ENCODE peak calls at places on chromosome 2, in six cellular contexts. S, X, F, A, B and M are unnamed samples.

GRCh38 chr2:185817991-185818390 is 79.4 kb downstream of the FSIP2 start:
- DNase-seq in S (no peak), X (no peak), F (no peak), A (no peak), B (no peak), M (no peak)

GRCh38 chr2:189308056-189308790 is 128.7 kb upstream of the COL5A2 start:
- DNase-seq in S (no peak), X (no peak), F (no peak), A (no peak), B (no peak), M (no peak)

GRCh38 chr2:223001831-223002230 is 50.2 kb upstream of the KCNE4 start:
- DNase-seq in S (no peak), X (no peak), F (no peak), A (no peak), B (no peak), M (no peak)

GRCh38 chr2:8191427-8191826 is 490.4 kb upstream of the ID2 start:
- DNase-seq in S (no peak), X (no peak), F (no peak), A (no peak), B (no peak), M (no peak)

GRCh38 chr2:134260726-134261125 is 6.9 kb downstream of the MGAT5 start:
- DNase-seq in S (no peak), X (peak; percentile 50), F (no peak), A (no peak), B (peak; percentile 47), M (no peak)

GRCh38 chr2:216553093-216553478 is 54.4 kb downstream of the RPL37A start:
- DNase-seq in S (no peak), X (no peak), F (no peak), A (no peak), B (no peak), M (no peak)

GRCh38 chr2:14231499-14231898 is 401.0 kb upstream of the LRATD1 start:
- DNase-seq in S (no peak), X (no peak), F (no peak), A (no peak), B (no peak), M (no peak)

GRCh38 chr2:160936407-160936806 is 223.8 kb upstream of the TANK start:
- DNase-seq in S (no peak), X (no peak), F (no peak), A (no peak), B (no peak), M (no peak)

GRCh38 chr2:68569604-68570003 is 73.8 kb upstream of the PROKR1 start:
- DNase-seq in S (no peak), X (no peak), F (no peak), A (no peak), B (no peak), M (no peak)

GRCh38 chr2:149579972-149580882 is 7.3 kb downstream of the MMADHC start:
- DNase-seq in S (no peak), X (no peak), F (no peak), A (no peak), B (peak; percentile 29), M (no peak)

GRCh38 chr2:106269591-106270291 is 75.6 kb upstream of the UXS1 start:
- DNase-seq in S (peak; percentile 25), X (no peak), F (peak; percentile 90), A (no peak), B (peak; percentile 48), M (no peak)

GRCh38 chr2:236169151-236169721 is 1.1 kb upstream of the GBX2 start:
- DNase-seq in S (no peak), X (no peak), F (peak; percentile 37), A (no peak), B (no peak), M (no peak)

GRCh38 chr2:54522624-54523281 is 66.6 kb downstream of the SPTBN1 start:
- DNase-seq in S (peak; percentile 25), X (no peak), F (peak; percentile 80), A (no peak), B (no peak), M (peak; percentile 44)

GRCh38 chr2:140891614-140892212 is 1239.1 kb downstream of the LRP1B start:
- DNase-seq in S (no peak), X (no peak), F (no peak), A (no peak), B (no peak), M (no peak)

GRCh38 chr2:28341208-28341891 is 51.3 kb upstream of the FOSL2 start:
- DNase-seq in S (no peak), X (no peak), F (peak; percentile 14), A (no peak), B (peak; percentile 18), M (peak; percentile 21)

GRCh38 chr2:224180810-224181209 is 141.7 kb upstream of the SERPINE2 start:
- DNase-seq in S (no peak), X (no peak), F (no peak), A (no peak), B (peak; percentile 28), M (no peak)

GRCh38 chr2:119242276-119243119 is 18.9 kb downstream of the STEAP3 start:
- DNase-seq in S (no peak), X (no peak), F (no peak), A (no peak), B (no peak), M (no peak)

GRCh38 chr2:171921970-171922229 is 361 bp upstream of the HAT1 start:
- DNase-seq in S (no peak), X (no peak), F (no peak), A (no peak), B (no peak), M (no peak)

GRCh38 chr2:171923206-171923605 is 945 bp downstream of the HAT1 start:
- DNase-seq in S (no peak), X (no peak), F (no peak), A (no peak), B (peak; percentile 38), M (peak; percentile 41)

GRCh38 chr2:171924170-171924942 is 2.1 kb downstream of the HAT1 start:
- DNase-seq in S (no peak), X (no peak), F (no peak), A (no peak), B (no peak), M (no peak)

GRCh38 chr2:171919453-171919852 is 2.8 kb upstream of the HAT1 start:
- DNase-seq in S (no peak), X (no peak), F (no peak), A (no peak), B (no peak), M (no peak)

GRCh38 chr2:171922230-171923022 is at the start of gene HAT1:
- DNase-seq in S (peak; percentile 86), X (peak; percentile 98), F (peak; percentile 99), A (peak; percentile 88), B (peak; percentile 97), M (peak; percentile 99)
- TF ChIP-seq POLR2A in S (no peak), X (peak; percentile 70), F (no peak), A (peak; percentile 56), B (peak; percentile 76), M (peak; percentile 75)

GRCh38 chr2:70085711-70086277 is 1.5 kb upstream of the PCBP1 start:
- DNase-seq in S (no peak), X (no peak), F (no peak), A (no peak), B (no peak), M (no peak)

GRCh38 chr2:70083344-70084156 is 3.7 kb upstream of the PCBP1 start:
- DNase-seq in S (no peak), X (no peak), F (no peak), A (peak; percentile 71), B (no peak), M (no peak)

GRCh38 chr2:70086838-70087702 is at the start of gene PCBP1:
- DNase-seq in S (peak; percentile 82), X (peak; percentile 96), F (peak; percentile 98), A (peak; percentile 77), B (peak; percentile 97), M (peak; percentile 97)

GRCh38 chr2:70086278-70086837 is 919 bp upstream of the PCBP1 start:
- DNase-seq in S (no peak), X (peak; percentile 76), F (peak; percentile 95), A (no peak), B (peak; percentile 82), M (peak; percentile 76)

GRCh38 chr2:70084973-70085710 is 2.1 kb upstream of the PCBP1 start:
- DNase-seq in S (no peak), X (peak; percentile 43), F (peak; percentile 84), A (no peak), B (no peak), M (peak; percentile 54)
- TF ChIP-seq POLR2A in S (peak; percentile 63), X (no peak), F (no peak), A (no peak), B (no peak), M (no peak)

GRCh38 chr2:169759987-169760386 is 26.4 kb downstream of the KLHL23 start:
- DNase-seq in S (no peak), X (no peak), F (no peak), A (no peak), B (no peak), M (no peak)

GRCh38 chr2:169757356-169757755 is 23.7 kb downstream of the KLHL23 start:
- DNase-seq in S (no peak), X (no peak), F (no peak), A (no peak), B (no peak), M (no peak)

GRCh38 chr2:169757778-169758177 is 24.1 kb downstream of the KLHL23 start:
- DNase-seq in S (no peak), X (no peak), F (no peak), A (no peak), B (no peak), M (no peak)

GRCh38 chr2:169761970-169762292 is 28.3 kb downstream of the KLHL23 start:
- DNase-seq in S (no peak), X (no peak), F (no peak), A (no peak), B (no peak), M (no peak)

GRCh38 chr2:169761251-169761969 is 27.8 kb downstream of the KLHL23 start:
- DNase-seq in S (no peak), X (no peak), F (no peak), A (no peak), B (no peak), M (no peak)
- TF ChIP-seq POLR2A in S (no peak), X (no peak), F (no peak), A (no peak), B (no peak), M (no peak)

GRCh38 chr2:70141754-70142589 is 48.8 kb downstream of the C2orf42 start:
- DNase-seq in S (no peak), X (no peak), F (no peak), A (peak; percentile 23), B (no peak), M (no peak)
- TF ChIP-seq POLR2A in S (peak; percentile 39), X (peak; percentile 97), F (peak; percentile 92), A (peak; percentile 85), B (peak; percentile 95), M (peak; percentile 95)